ENCODE peak calls at places on chromosomes 16 and 17, in four cellular contexts. G is smooth muscle cell of the brain vasculature, F is T-helper 2 cell, D is epithelial cell of esophagus. K is an unnamed sample.

GRCh38 chr17:5434984-5435383 is 4.0 kb downstream of the C1QBP start:
- DNase-seq in G (no peak), F (no peak), D (no peak), K (no peak)

GRCh38 chr17:71052971-71053370 is 883.6 kb downstream of the KCNJ2 start:
- DNase-seq in G (peak), F (no peak), D (no peak), K (no peak)

GRCh38 chr17:68184816-68185436 is 62.9 kb upstream of the AMZ2 start:
- DNase-seq in G (no peak), F (no peak), D (no peak), K (no peak)

GRCh38 chr17:57404807-57405485 is 148.6 kb downstream of the MSI2 start:
- DNase-seq in G (no peak), F (no peak), D (no peak), K (no peak)

GRCh38 chr17:4901648-4902344 is 1.1 kb downstream of the CHRNE start:
- DNase-seq in G (no peak), F (no peak), D (no peak), K (no peak)

GRCh38 chr16:70750893-70751467 is 50.0 kb downstream of the VAC14 start:
- DNase-seq in G (peak), F (no peak), D (no peak), K (no peak)

GRCh38 chr17:60229189-60229802 is 79.5 kb downstream of the CA4 start:
- DNase-seq in G (no peak), F (no peak), D (no peak), K (peak)

GRCh38 chr16:24738895-24739294 is 9.4 kb downstream of the TNRC6A start:
- DNase-seq in G (no peak), F (no peak), D (no peak), K (no peak)

GRCh38 chr17:8288336-8289102 is at the start of gene RANGRF:
- DNase-seq in G (peak), F (peak), D (peak), K (peak)

GRCh38 chr17:80220709-80221215 is 535 bp downstream of the SLC26A11 start:
- DNase-seq in G (no peak), F (no peak), D (no peak), K (no peak)

GRCh38 chr17:66602659-66603363 is 232.1 kb upstream of the CACNG5 start:
- DNase-seq in G (no peak), F (no peak), D (peak), K (no peak)

GRCh38 chr16:88700636-88701482 is 5.3 kb downstream of the RNF166 start:
- DNase-seq in G (peak), F (peak), D (peak), K (peak)

GRCh38 chr16:50025544-50025931 is 513 bp downstream of the CNEP1R1 start:
- DNase-seq in G (no peak), F (peak), D (peak), K (peak)

GRCh38 chr17:7294614-7295153 is at the start of gene YBX2:
- DNase-seq in G (no peak), F (peak), D (peak), K (peak)

GRCh38 chr16:57577214-57577613 is 34.8 kb downstream of the ADGRG5 start:
- DNase-seq in G (no peak), F (no peak), D (no peak), K (no peak)

GRCh38 chr17:50312311-50312710 is 33.6 kb upstream of the XYLT2 start:
- DNase-seq in G (no peak), F (no peak), D (peak), K (no peak)

GRCh38 chr17:41140360-41141132 is at the start of gene KRTAP4-6:
- DNase-seq in G (no peak), F (no peak), D (peak), K (no peak)

GRCh38 chr17:43860927-43861622 is 14.1 kb downstream of the CD300LG start:
- DNase-seq in G (no peak), F (no peak), D (no peak), K (peak)

GRCh38 chr17:40095356-40095943 is 4.9 kb downstream of the NR1D1 start:
- DNase-seq in G (no peak), F (no peak), D (no peak), K (no peak)

GRCh38 chr17:78883090-78883532 is 19.9 kb downstream of the CEP295NL start:
- DNase-seq in G (no peak), F (no peak), D (peak), K (no peak)

K was measured in KBM-7.